ENCODE peak calls at places on chromosomes 11 and 22, in eight cellular contexts. G is MM.1S, T is psoas muscle, N is Peyer's patch, S is endodermal cell, E is spleen, D is colonic mucosa, C is GM23248. P is an unnamed sample. For H3K27me3, the result is how much of the 10 kb centered on the place peaks cover.

GRCh38 chr11:69986421-69987229 is 91.5 kb upstream of the ANO1 start:
- DNase-seq in G (no peak), T (no peak), N (no peak), S (no peak), E (peak), D (no peak), C (no peak), P (no peak)

GRCh38 chr11:83521647-83522596 is 235.8 kb upstream of the CCDC90B start:
- DNase-seq in G (no peak), T (no peak), N (peak), S (peak), E (no peak), D (no peak), C (peak), P (no peak)

GRCh38 chr11:47514825-47515647 is 37.9 kb downstream of the CELF1 start:
- DNase-seq in G (no peak), T (no peak), N (no peak), S (no peak), E (no peak), D (no peak), C (peak), P (no peak)

GRCh38 chr22:40224702-40225101 is 47.0 kb downstream of the TNRC6B start:
- DNase-seq in G (no peak), T (no peak), N (no peak), S (no peak), E (no peak), D (no peak), C (no peak), P (no peak)

GRCh38 chr11:88292156-88292844 is 45.2 kb downstream of the CTSC start:
- DNase-seq in G (no peak), T (no peak), N (peak), S (no peak), E (no peak), D (peak), C (peak), P (no peak)

GRCh38 chr11:115042002-115042401 is 363.7 kb downstream of the NXPE2 start:
- DNase-seq in G (no peak), T (no peak), N (no peak), S (peak), E (no peak), D (no peak), C (no peak), P (no peak)

GRCh38 chr22:41818596-41818995 is 14.3 kb upstream of the SREBF2 start:
- DNase-seq in G (no peak), T (no peak), N (no peak), S (no peak), E (no peak), D (no peak), C (no peak), P (no peak)

GRCh38 chr11:60155928-60156327 is 27.0 kb downstream of the MS4A6A start:
- DNase-seq in G (no peak), T (no peak), N (no peak), S (no peak), E (no peak), D (no peak), C (no peak), P (no peak)

GRCh38 chr11:68380786-68381622 is 68.6 kb downstream of the LRP5 start:
- DNase-seq in G (no peak), T (no peak), N (no peak), S (no peak), E (no peak), D (no peak), C (no peak), P (no peak)

GRCh38 chr11:554824-555499 is 5.6 kb downstream of the LMNTD2 start:
- DNase-seq in G (peak), T (peak), N (peak), S (peak), E (peak), D (peak), C (peak), P (peak)

GRCh38 chr11:65500262-65501004 is 1.6 kb downstream of the MALAT1 start:
- DNase-seq in G (peak), T (peak), N (peak), S (peak), E (no peak), D (peak), C (peak), P (peak)

GRCh38 chr22:27436591-27436990 is 365.0 kb downstream of the MN1 start:
- DNase-seq in G (no peak), T (no peak), N (no peak), S (peak), E (no peak), D (no peak), C (no peak), P (no peak)

GRCh38 chr22:44428941-44429615 is 69.0 kb downstream of the RTL6 start:
- DNase-seq in G (no peak), T (no peak), N (no peak), S (peak), E (peak), D (no peak), C (no peak), P (no peak)

GRCh38 chr22:18095101-18095805 is 15.4 kb upstream of the TUBA8 start:
- DNase-seq in G (no peak), T (no peak), N (peak), S (no peak), E (peak), D (no peak), C (no peak), P (no peak)

GRCh38 chr22:21448627-21449416 is 18.4 kb upstream of the TMEM191C start:
- DNase-seq in G (no peak), T (peak), N (peak), S (peak), E (no peak), D (no peak), C (no peak), P (no peak)

GRCh38 chr11:6406370-6406769 is 12.5 kb downstream of the APBB1 start:
- DNase-seq in G (no peak), T (no peak), N (no peak), S (no peak), E (no peak), D (no peak), C (no peak), P (no peak)

GRCh38 chr11:6411594-6412031 is 7.3 kb downstream of the APBB1 start:
- DNase-seq in G (no peak), T (no peak), N (peak), S (no peak), E (peak), D (no peak), C (no peak), P (no peak)

GRCh38 chr11:6414874-6415328 is 4.0 kb downstream of the APBB1 start:
- DNase-seq in G (peak), T (no peak), N (no peak), S (no peak), E (no peak), D (no peak), C (no peak), P (no peak)

GRCh38 chr11:6413791-6414231 is 5.1 kb downstream of the APBB1 start:
- DNase-seq in G (no peak), T (no peak), N (no peak), S (no peak), E (no peak), D (no peak), C (peak), P (peak)

DNA sequence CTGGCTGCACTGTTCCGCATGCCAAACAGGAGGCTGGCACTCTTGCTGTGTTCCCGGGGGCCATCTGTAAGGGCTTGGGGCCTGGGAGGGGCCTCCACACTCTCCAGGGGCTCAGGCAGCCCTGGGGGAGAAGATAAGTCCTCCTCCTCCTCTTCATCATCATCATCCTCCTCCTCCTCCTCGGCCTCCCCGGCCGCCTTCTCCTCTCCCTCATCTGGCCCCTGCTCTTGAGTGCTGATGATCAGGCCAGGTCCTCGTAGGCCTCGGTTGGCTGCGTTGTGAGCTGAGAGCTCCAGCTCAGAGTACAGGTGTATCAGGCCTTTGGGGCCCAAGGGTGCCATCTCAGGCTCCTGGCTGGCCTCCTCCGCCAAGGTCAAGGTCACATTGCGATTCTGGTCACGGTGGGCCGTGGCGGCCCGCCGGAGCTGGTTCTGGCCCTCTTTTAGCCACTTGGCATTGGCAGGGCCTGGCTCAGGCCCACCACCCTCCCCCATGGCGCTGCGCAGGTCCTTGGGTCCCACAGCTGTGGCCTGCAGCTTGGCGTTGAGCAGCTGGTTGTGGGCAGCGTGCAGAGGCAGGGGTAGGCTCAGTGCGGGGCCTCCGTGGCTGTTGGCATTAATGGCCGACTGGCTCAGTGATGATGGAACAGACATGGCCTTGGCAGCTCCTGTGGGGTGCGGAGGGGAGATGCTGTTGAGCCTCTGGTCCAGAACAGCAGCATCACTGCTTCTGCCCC is 8.0 kb downstream of the APBB1 start:
- DNase-seq in G (no peak), T (no peak), N (no peak), S (no peak), E (peak), D (no peak), C (no peak), P (no peak)
- H3K27ac ChIP-seq in G (no peak), T (no peak), N (no peak), S (no peak), E (no peak), D (no peak), C (no peak), P (no peak)

DNA sequence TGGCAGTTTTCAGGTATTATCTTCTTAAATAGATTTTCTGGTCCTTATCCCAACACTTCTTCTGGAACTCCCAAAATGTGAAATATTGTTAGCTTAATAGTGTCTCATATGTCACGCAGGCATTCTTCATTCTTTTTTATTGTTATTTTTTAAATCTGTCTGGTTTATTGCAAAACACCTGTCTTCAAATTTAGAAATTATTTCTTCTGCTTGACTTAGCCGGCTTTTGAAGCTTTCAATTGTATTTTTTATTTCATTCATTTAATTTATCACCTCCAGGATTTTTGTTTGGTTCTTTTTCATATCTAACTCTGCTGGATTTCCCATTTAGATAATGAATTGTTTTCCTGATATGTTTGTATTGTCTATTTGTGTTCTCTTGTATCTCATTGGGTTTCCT is 49.9 kb downstream of the KCNQ1OT1 start:
- DNase-seq in G (no peak), T (no peak), N (no peak), S (no peak), E (no peak), D (no peak), C (no peak), P (no peak)
- H3K27me3 ChIP-seq in G (under half), T (under half), N (under half), S (under half), E (under half), D (under half), C (under half), P (under half)

DNA sequence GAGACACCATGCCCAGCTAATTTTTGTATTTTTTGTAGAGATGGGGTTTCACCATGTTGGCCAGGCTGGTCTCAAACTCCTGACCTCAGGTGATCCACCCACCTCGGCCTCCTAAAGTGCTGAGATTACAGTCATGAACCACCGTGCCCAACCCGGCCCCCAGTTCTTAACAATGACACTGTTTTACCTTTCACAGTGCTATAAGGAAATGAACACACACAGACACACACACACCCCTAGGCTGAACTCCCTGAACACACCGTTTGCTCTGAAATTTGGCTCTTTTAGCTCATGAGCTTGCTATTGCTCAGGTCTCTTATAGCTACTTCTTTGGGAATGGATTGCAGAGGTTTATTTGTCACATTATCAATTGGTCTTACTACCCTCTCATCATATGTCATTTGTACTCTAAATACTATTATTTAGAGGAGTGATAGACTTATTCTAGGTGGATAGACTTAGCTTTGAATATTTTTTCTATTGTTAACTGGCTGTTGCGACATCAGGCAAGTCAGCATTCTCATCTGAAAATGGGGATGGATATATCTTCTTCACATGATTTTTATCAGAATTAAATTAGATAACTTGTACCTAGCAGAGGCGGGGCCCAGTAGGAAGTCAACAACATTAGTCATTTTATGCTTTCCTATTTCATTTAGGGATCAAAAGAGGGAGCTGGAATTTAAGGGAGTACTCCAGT is 2.1 kb downstream of the LYVE1 start:
- DNase-seq in G (no peak), T (no peak), N (no peak), S (no peak), E (no peak), D (no peak), C (peak), P (no peak)
- H3K4me3 ChIP-seq in G (no peak), T (peak), N (peak), S (no peak), E (peak), D (no peak), C (no peak), P (no peak)

DNA sequence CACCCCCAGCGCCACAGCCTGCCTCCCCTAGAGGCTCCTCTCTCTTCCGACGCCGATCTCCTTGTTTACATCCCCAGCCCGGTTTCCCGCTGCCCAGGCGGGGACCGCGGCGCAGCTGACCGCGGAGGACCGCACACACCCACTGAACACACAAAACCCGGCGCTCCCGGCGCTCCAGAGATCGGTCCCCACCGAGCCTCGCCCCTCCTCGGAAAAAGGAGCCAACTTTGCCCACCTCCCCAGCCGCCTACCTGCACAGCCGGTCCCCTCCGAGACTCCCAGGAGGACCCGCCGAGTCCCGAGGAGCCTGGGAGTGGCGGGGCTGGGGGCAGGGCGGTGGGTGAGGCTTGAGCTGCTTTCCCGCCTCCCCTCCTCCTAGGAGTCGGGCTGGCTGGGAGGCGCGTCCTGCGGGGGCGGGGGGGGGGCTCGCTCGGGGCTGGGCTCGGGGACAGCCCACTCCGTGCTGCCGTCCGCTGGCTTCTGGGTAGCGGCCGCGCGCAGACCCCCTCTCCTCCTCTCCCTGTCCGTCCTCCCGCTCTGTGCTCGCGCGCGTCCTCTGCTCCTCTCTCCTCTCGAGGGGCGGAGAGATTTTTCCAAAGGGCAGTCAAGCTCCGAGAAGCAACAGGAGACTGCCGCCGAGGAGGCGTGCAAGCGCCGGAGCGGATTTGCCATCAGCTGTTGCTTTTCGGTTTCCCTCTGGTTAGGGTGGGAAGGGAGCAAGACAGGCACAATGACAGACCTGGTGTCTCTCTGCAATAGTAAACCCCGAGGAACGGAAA is at the start of gene FXYD6:
- DNase-seq in G (no peak), T (peak), N (no peak), S (peak), E (peak), D (peak), C (peak), P (no peak)
- H3K27ac ChIP-seq in G (no peak), T (peak), N (peak), S (peak), E (peak), D (peak), C (no peak), P (no peak)

GRCh38 chr11:2328656-2329354 is 27.0 kb downstream of the TSPAN32 start:
- DNase-seq in G (no peak), T (no peak), N (no peak), S (no peak), E (peak), D (no peak), C (no peak), P (no peak)

GRCh38 chr11:2327032-2327431 is 25.2 kb downstream of the TSPAN32 start:
- DNase-seq in G (no peak), T (no peak), N (no peak), S (no peak), E (peak), D (no peak), C (no peak), P (no peak)

GRCh38 chr11:2329551-2329950 is 27.7 kb downstream of the TSPAN32 start:
- DNase-seq in G (no peak), T (no peak), N (no peak), S (no peak), E (no peak), D (no peak), C (no peak), P (no peak)

GRCh38 chr11:2325719-2326118 is 23.9 kb downstream of the TSPAN32 start:
- DNase-seq in G (no peak), T (no peak), N (no peak), S (no peak), E (peak), D (no peak), C (peak), P (no peak)

GRCh38 chr11:2328040-2328439 is 26.2 kb downstream of the TSPAN32 start:
- DNase-seq in G (no peak), T (no peak), N (no peak), S (no peak), E (no peak), D (no peak), C (no peak), P (no peak)
- H3K27me3 ChIP-seq in G (half or more), T (under half), N (under half), S (under half), E (under half), D (under half), C (under half), P (under half)

GRCh38 chr22:28989912-28990311 is 71.7 kb downstream of the C22orf31 start:
- DNase-seq in G (no peak), T (no peak), N (no peak), S (no peak), E (no peak), D (no peak), C (no peak), P (no peak)

GRCh38 chr22:28989035-28989464 is 72.6 kb downstream of the C22orf31 start:
- DNase-seq in G (no peak), T (no peak), N (no peak), S (peak), E (no peak), D (no peak), C (peak), P (no peak)

GRCh38 chr22:28989484-28989883 is 72.1 kb downstream of the C22orf31 start:
- DNase-seq in G (no peak), T (no peak), N (no peak), S (no peak), E (no peak), D (no peak), C (no peak), P (no peak)

GRCh38 chr22:28986366-28986765 is 75.3 kb downstream of the C22orf31 start:
- DNase-seq in G (no peak), T (no peak), N (no peak), S (no peak), E (no peak), D (no peak), C (no peak), P (no peak)

DNA sequence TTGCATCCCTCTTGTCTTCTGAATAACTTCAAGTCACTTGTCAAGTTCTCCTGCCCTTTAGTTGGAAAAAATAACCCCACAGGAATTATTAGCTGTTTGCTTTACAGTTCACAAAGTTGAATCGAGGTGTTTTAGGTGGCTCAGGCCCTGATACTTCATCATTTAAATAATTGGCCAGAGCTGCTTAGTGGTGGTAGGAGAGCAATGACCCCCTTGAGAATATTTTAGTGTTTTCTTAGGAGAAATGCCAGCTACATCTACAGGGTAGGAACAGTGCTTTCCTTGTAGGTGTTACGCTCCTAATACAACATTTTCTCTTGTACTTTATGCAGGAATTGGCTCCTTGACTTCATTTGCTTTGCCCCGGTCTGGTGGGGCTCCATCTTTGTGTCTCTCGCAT is 73.2 kb downstream of the C22orf31 start:
- DNase-seq in G (no peak), T (no peak), N (no peak), S (no peak), E (no peak), D (no peak), C (no peak), P (no peak)
- H3K4me3 ChIP-seq in G (no peak), T (no peak), N (no peak), S (no peak), E (no peak), D (no peak), C (no peak), P (no peak)

GRCh38 chr11:96315476-96315875 is 27.5 kb downstream of the MAML2 start:
- DNase-seq in G (no peak), T (no peak), N (no peak), S (no peak), E (no peak), D (no peak), C (peak), P (no peak)
- H3K27ac ChIP-seq in G (no peak), T (no peak), N (no peak), S (no peak), E (peak), D (peak), C (peak), P (no peak)

GRCh38 chr22:30064172-30064571 is 16.1 kb upstream of the HORMAD2 start:
- DNase-seq in G (no peak), T (no peak), N (no peak), S (no peak), E (no peak), D (no peak), C (no peak), P (no peak)
- H3K27me3 ChIP-seq in G (under half), T (under half), N (under half), S (under half), E (under half), D (under half), C (under half), P (under half)

P was measured in CD4-positive, CD25-positive, alpha-beta regulatory T cell.